ENCODE peak calls at places on chromosomes 5 and 9, in ten cellular contexts. One of them, this sample, is unnamed.

GRCh38 chr9:128153947-128154695 is 4.9 kb downstream of the LCN2 start:
- DNase-seq in bronchial epithelial cell: no peak
- DNase-seq in lower leg skin: no peak
- DNase-seq in MM.1S: no peak
- DNase-seq in GM12878: no peak
- DNase-seq in colonic mucosa: no peak
- DNase-seq in neural crest cell: no peak
- DNase-seq in IMR-90: no peak
- DNase-seq in H9: no peak
- DNase-seq in CD8-positive, alpha-beta T cell: no peak
- DNase-seq in this sample: no peak

GRCh38 chr9:38392235-38393127 is at the start of gene ALDH1B1:
- DNase-seq in bronchial epithelial cell: peak
- DNase-seq in lower leg skin: peak
- DNase-seq in MM.1S: peak
- DNase-seq in GM12878: peak
- DNase-seq in colonic mucosa: peak
- DNase-seq in neural crest cell: peak
- DNase-seq in IMR-90: peak
- DNase-seq in H9: peak
- DNase-seq in CD8-positive, alpha-beta T cell: peak
- DNase-seq in this sample: peak

GRCh38 chr9:134679616-134680392 is 38.2 kb downstream of the COL5A1 start:
- DNase-seq in bronchial epithelial cell: no peak
- DNase-seq in lower leg skin: no peak
- DNase-seq in MM.1S: no peak
- DNase-seq in GM12878: no peak
- DNase-seq in colonic mucosa: no peak
- DNase-seq in neural crest cell: no peak
- DNase-seq in IMR-90: no peak
- DNase-seq in H9: no peak
- DNase-seq in CD8-positive, alpha-beta T cell: no peak
- DNase-seq in this sample: peak

GRCh38 chr9:109968702-109969450 is 188.9 kb downstream of the PALM2AKAP2 start:
- DNase-seq in bronchial epithelial cell: no peak
- DNase-seq in lower leg skin: no peak
- DNase-seq in MM.1S: no peak
- DNase-seq in GM12878: no peak
- DNase-seq in colonic mucosa: no peak
- DNase-seq in neural crest cell: no peak
- DNase-seq in IMR-90: peak
- DNase-seq in H9: peak
- DNase-seq in CD8-positive, alpha-beta T cell: no peak
- DNase-seq in this sample: no peak

GRCh38 chr9:131422241-131422792 is 28.4 kb downstream of the PRRC2B start:
- DNase-seq in bronchial epithelial cell: peak
- DNase-seq in lower leg skin: no peak
- DNase-seq in MM.1S: no peak
- DNase-seq in GM12878: no peak
- DNase-seq in colonic mucosa: no peak
- DNase-seq in neural crest cell: no peak
- DNase-seq in IMR-90: peak
- DNase-seq in H9: no peak
- DNase-seq in CD8-positive, alpha-beta T cell: no peak
- DNase-seq in this sample: no peak

GRCh38 chr5:160076997-160077396 is 42.3 kb downstream of the PWWP2A start:
- DNase-seq in bronchial epithelial cell: no peak
- DNase-seq in lower leg skin: no peak
- DNase-seq in MM.1S: no peak
- DNase-seq in GM12878: no peak
- DNase-seq in colonic mucosa: no peak
- DNase-seq in neural crest cell: no peak
- DNase-seq in IMR-90: no peak
- DNase-seq in H9: no peak
- DNase-seq in CD8-positive, alpha-beta T cell: no peak
- DNase-seq in this sample: no peak

GRCh38 chr9:93668261-93668871 is 92.0 kb downstream of the PHF2 start:
- DNase-seq in bronchial epithelial cell: no peak
- DNase-seq in lower leg skin: no peak
- DNase-seq in MM.1S: no peak
- DNase-seq in GM12878: no peak
- DNase-seq in colonic mucosa: no peak
- DNase-seq in neural crest cell: no peak
- DNase-seq in IMR-90: no peak
- DNase-seq in H9: peak
- DNase-seq in CD8-positive, alpha-beta T cell: peak
- DNase-seq in this sample: no peak

GRCh38 chr5:14179446-14179845 is 36.3 kb downstream of the TRIO start:
- DNase-seq in bronchial epithelial cell: no peak
- DNase-seq in lower leg skin: no peak
- DNase-seq in MM.1S: no peak
- DNase-seq in GM12878: no peak
- DNase-seq in colonic mucosa: no peak
- DNase-seq in neural crest cell: no peak
- DNase-seq in IMR-90: no peak
- DNase-seq in H9: no peak
- DNase-seq in CD8-positive, alpha-beta T cell: no peak
- DNase-seq in this sample: no peak

GRCh38 chr5:60148356-60148755 is 254.8 kb upstream of the PDE4D start:
- DNase-seq in bronchial epithelial cell: peak
- DNase-seq in lower leg skin: no peak
- DNase-seq in MM.1S: no peak
- DNase-seq in GM12878: no peak
- DNase-seq in colonic mucosa: no peak
- DNase-seq in neural crest cell: no peak
- DNase-seq in IMR-90: peak
- DNase-seq in H9: no peak
- DNase-seq in CD8-positive, alpha-beta T cell: no peak
- DNase-seq in this sample: no peak

GRCh38 chr5:173806270-173807035 is 81.7 kb upstream of the CPEB4 start:
- DNase-seq in bronchial epithelial cell: no peak
- DNase-seq in lower leg skin: no peak
- DNase-seq in MM.1S: no peak
- DNase-seq in GM12878: no peak
- DNase-seq in colonic mucosa: no peak
- DNase-seq in neural crest cell: no peak
- DNase-seq in IMR-90: no peak
- DNase-seq in H9: no peak
- DNase-seq in CD8-positive, alpha-beta T cell: no peak
- DNase-seq in this sample: no peak

GRCh38 chr5:96124589-96124988 is 162.9 kb upstream of the ELL2 start:
- DNase-seq in bronchial epithelial cell: peak
- DNase-seq in lower leg skin: no peak
- DNase-seq in MM.1S: no peak
- DNase-seq in GM12878: no peak
- DNase-seq in colonic mucosa: no peak
- DNase-seq in neural crest cell: no peak
- DNase-seq in IMR-90: peak
- DNase-seq in H9: no peak
- DNase-seq in CD8-positive, alpha-beta T cell: no peak
- DNase-seq in this sample: no peak

DNA sequence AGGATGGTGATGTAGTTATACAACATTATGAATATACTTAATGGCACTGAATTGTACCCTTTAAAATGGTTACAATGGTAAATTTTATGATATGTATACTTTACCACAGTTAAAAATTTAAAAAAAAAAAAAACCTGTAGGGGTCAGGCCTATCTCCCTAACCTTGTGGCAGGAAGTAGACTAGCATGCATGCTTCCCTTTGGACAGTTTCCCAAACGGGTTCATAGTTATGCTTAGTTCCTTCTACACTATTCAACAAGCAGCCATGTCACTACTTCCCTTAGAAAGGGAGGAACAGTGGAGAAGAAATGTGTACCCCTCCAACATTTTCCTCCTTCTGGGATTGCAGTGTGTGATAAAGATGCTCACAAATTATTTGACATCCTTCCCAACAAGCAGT is 32.5 kb downstream of the IDNK start:
- DNase-seq in bronchial epithelial cell: no peak
- DNase-seq in lower leg skin: no peak
- DNase-seq in MM.1S: no peak
- DNase-seq in GM12878: no peak
- DNase-seq in colonic mucosa: peak
- DNase-seq in neural crest cell: no peak
- DNase-seq in IMR-90: no peak
- DNase-seq in H9: no peak
- DNase-seq in CD8-positive, alpha-beta T cell: no peak
- DNase-seq in this sample: no peak
- TF ChIP-seq CTCF in bronchial epithelial cell: no peak
- TF ChIP-seq CTCF in lower leg skin: no peak
- TF ChIP-seq CTCF in MM.1S: no peak
- TF ChIP-seq CTCF in GM12878: no peak
- TF ChIP-seq CTCF in colonic mucosa: no peak
- TF ChIP-seq CTCF in neural crest cell: no peak
- TF ChIP-seq CTCF in IMR-90: no peak
- TF ChIP-seq CTCF in H9: no peak
- TF ChIP-seq CTCF in CD8-positive, alpha-beta T cell: no peak
- TF ChIP-seq CTCF in this sample: no peak

GRCh38 chr5:170348069-170348702 is 41.0 kb downstream of the KCNMB1 start:
- DNase-seq in bronchial epithelial cell: no peak
- DNase-seq in lower leg skin: no peak
- DNase-seq in MM.1S: no peak
- DNase-seq in GM12878: no peak
- DNase-seq in colonic mucosa: no peak
- DNase-seq in neural crest cell: no peak
- DNase-seq in IMR-90: no peak
- DNase-seq in H9: no peak
- DNase-seq in CD8-positive, alpha-beta T cell: no peak
- DNase-seq in this sample: no peak
- TF ChIP-seq CTCF in bronchial epithelial cell: no peak
- TF ChIP-seq CTCF in lower leg skin: no peak
- TF ChIP-seq CTCF in MM.1S: no peak
- TF ChIP-seq CTCF in GM12878: no peak
- TF ChIP-seq CTCF in colonic mucosa: no peak
- TF ChIP-seq CTCF in neural crest cell: no peak
- TF ChIP-seq CTCF in IMR-90: no peak
- TF ChIP-seq CTCF in H9: peak
- TF ChIP-seq CTCF in CD8-positive, alpha-beta T cell: peak
- TF ChIP-seq CTCF in this sample: no peak

GRCh38 chr5:90421136-90421535 is 11.6 kb upstream of the CETN3 start:
- DNase-seq in bronchial epithelial cell: peak
- DNase-seq in lower leg skin: no peak
- DNase-seq in MM.1S: no peak
- DNase-seq in GM12878: no peak
- DNase-seq in colonic mucosa: no peak
- DNase-seq in neural crest cell: no peak
- DNase-seq in IMR-90: peak
- DNase-seq in H9: peak
- DNase-seq in CD8-positive, alpha-beta T cell: no peak
- DNase-seq in this sample: no peak
- TF ChIP-seq CTCF in bronchial epithelial cell: peak
- TF ChIP-seq CTCF in lower leg skin: no peak
- TF ChIP-seq CTCF in MM.1S: no peak
- TF ChIP-seq CTCF in GM12878: peak
- TF ChIP-seq CTCF in colonic mucosa: no peak
- TF ChIP-seq CTCF in neural crest cell: no peak
- TF ChIP-seq CTCF in IMR-90: no peak
- TF ChIP-seq CTCF in H9: peak
- TF ChIP-seq CTCF in CD8-positive, alpha-beta T cell: no peak
- TF ChIP-seq CTCF in this sample: peak

GRCh38 chr9:12884736-12885395 is 110.0 kb downstream of the LURAP1L start:
- DNase-seq in bronchial epithelial cell: peak
- DNase-seq in lower leg skin: no peak
- DNase-seq in MM.1S: no peak
- DNase-seq in GM12878: no peak
- DNase-seq in colonic mucosa: no peak
- DNase-seq in neural crest cell: no peak
- DNase-seq in IMR-90: peak
- DNase-seq in H9: no peak
- DNase-seq in CD8-positive, alpha-beta T cell: no peak
- DNase-seq in this sample: no peak
- TF ChIP-seq CTCF in bronchial epithelial cell: peak
- TF ChIP-seq CTCF in lower leg skin: no peak
- TF ChIP-seq CTCF in MM.1S: peak
- TF ChIP-seq CTCF in GM12878: peak
- TF ChIP-seq CTCF in colonic mucosa: peak
- TF ChIP-seq CTCF in neural crest cell: peak
- TF ChIP-seq CTCF in IMR-90: peak
- TF ChIP-seq CTCF in H9: peak
- TF ChIP-seq CTCF in CD8-positive, alpha-beta T cell: no peak
- TF ChIP-seq CTCF in this sample: no peak

DNA sequence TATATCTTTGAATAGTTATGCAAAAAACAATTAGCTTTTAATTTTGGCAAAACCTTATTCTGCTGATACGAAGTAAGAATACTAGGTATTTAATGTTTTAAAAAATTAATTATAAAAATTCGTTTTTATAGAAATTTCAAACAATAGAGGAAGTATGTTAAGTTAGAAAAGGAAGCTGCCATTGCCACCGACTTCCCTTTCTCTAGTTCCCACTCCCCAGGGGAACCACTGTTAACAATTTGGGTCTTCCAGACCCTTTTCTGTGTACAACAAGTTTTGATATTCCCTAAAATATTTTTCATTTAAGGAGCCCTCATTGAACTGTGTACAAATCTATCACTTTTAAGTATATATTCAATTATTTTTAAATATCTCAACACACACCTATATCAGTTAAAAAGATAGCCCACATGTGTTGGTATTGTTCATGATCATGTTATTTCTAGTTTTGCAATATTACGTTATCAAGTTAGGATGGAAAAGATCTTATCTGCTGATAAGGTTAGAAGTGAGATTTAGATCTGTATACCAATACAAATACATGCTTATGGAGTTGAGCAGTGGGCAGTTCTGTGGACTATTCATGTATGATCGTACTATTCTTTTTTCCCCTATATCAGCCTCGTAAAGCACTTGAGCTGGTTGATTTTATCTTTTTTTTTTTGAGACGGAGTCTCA is 25.9 kb downstream of the NDFIP1 start:
- DNase-seq in bronchial epithelial cell: no peak
- DNase-seq in lower leg skin: no peak
- DNase-seq in MM.1S: no peak
- DNase-seq in GM12878: no peak
- DNase-seq in colonic mucosa: no peak
- DNase-seq in neural crest cell: no peak
- DNase-seq in IMR-90: no peak
- DNase-seq in H9: no peak
- DNase-seq in CD8-positive, alpha-beta T cell: no peak
- DNase-seq in this sample: no peak
- TF ChIP-seq CTCF in bronchial epithelial cell: no peak
- TF ChIP-seq CTCF in lower leg skin: no peak
- TF ChIP-seq CTCF in MM.1S: no peak
- TF ChIP-seq CTCF in GM12878: no peak
- TF ChIP-seq CTCF in colonic mucosa: no peak
- TF ChIP-seq CTCF in neural crest cell: no peak
- TF ChIP-seq CTCF in IMR-90: no peak
- TF ChIP-seq CTCF in H9: no peak
- TF ChIP-seq CTCF in CD8-positive, alpha-beta T cell: no peak
- TF ChIP-seq CTCF in this sample: no peak

GRCh38 chr5:154236459-154237375 is 46.2 kb downstream of the GALNT10 start:
- DNase-seq in bronchial epithelial cell: no peak
- DNase-seq in lower leg skin: no peak
- DNase-seq in MM.1S: no peak
- DNase-seq in GM12878: no peak
- DNase-seq in colonic mucosa: no peak
- DNase-seq in neural crest cell: no peak
- DNase-seq in IMR-90: no peak
- DNase-seq in H9: no peak
- DNase-seq in CD8-positive, alpha-beta T cell: no peak
- DNase-seq in this sample: no peak
- TF ChIP-seq CTCF in bronchial epithelial cell: no peak
- TF ChIP-seq CTCF in lower leg skin: no peak
- TF ChIP-seq CTCF in MM.1S: no peak
- TF ChIP-seq CTCF in GM12878: peak
- TF ChIP-seq CTCF in colonic mucosa: no peak
- TF ChIP-seq CTCF in neural crest cell: no peak
- TF ChIP-seq CTCF in IMR-90: no peak
- TF ChIP-seq CTCF in H9: peak
- TF ChIP-seq CTCF in CD8-positive, alpha-beta T cell: no peak
- TF ChIP-seq CTCF in this sample: no peak

GRCh38 chr5:130479045-130479804 is 575.0 kb downstream of the CHSY3 start:
- DNase-seq in bronchial epithelial cell: peak
- DNase-seq in lower leg skin: no peak
- DNase-seq in MM.1S: no peak
- DNase-seq in GM12878: no peak
- DNase-seq in colonic mucosa: no peak
- DNase-seq in neural crest cell: no peak
- DNase-seq in IMR-90: no peak
- DNase-seq in H9: no peak
- DNase-seq in CD8-positive, alpha-beta T cell: no peak
- DNase-seq in this sample: no peak
- TF ChIP-seq CTCF in bronchial epithelial cell: no peak
- TF ChIP-seq CTCF in lower leg skin: no peak
- TF ChIP-seq CTCF in MM.1S: no peak
- TF ChIP-seq CTCF in GM12878: no peak
- TF ChIP-seq CTCF in colonic mucosa: no peak
- TF ChIP-seq CTCF in neural crest cell: no peak
- TF ChIP-seq CTCF in IMR-90: no peak
- TF ChIP-seq CTCF in H9: peak
- TF ChIP-seq CTCF in CD8-positive, alpha-beta T cell: no peak
- TF ChIP-seq CTCF in this sample: no peak